ENCODE peak calls at places on chromosomes 7 and 10, in eight cellular contexts. One of them, this sample, is unnamed. For H3K27me3, the result is how much of the 10 kb centered on the place peaks cover.

GRCh38 chr10:47092822-47093221 is 181.6 kb downstream of the PTPN20 start:
- DNase-seq in heart right ventricle: no peak
- DNase-seq in transverse colon: no peak
- DNase-seq in GM23338: no peak
- DNase-seq in testis: no peak
- DNase-seq in fibroblast of lung: no peak
- DNase-seq in CD8-positive, alpha-beta memory T cell: no peak
- DNase-seq in left ventricle myocardium inferior: peak
- DNase-seq in this sample: no peak

GRCh38 chr7:82481499-82482097 is 38.0 kb upstream of the CACNA2D1 start:
- DNase-seq in heart right ventricle: no peak
- DNase-seq in transverse colon: no peak
- DNase-seq in GM23338: peak
- DNase-seq in testis: no peak
- DNase-seq in fibroblast of lung: peak
- DNase-seq in CD8-positive, alpha-beta memory T cell: no peak
- DNase-seq in left ventricle myocardium inferior: no peak
- DNase-seq in this sample: no peak

GRCh38 chr10:97494863-97495506 is 3.2 kb downstream of the MMS19 start:
- DNase-seq in heart right ventricle: no peak
- DNase-seq in transverse colon: no peak
- DNase-seq in GM23338: peak
- DNase-seq in testis: no peak
- DNase-seq in fibroblast of lung: peak
- DNase-seq in CD8-positive, alpha-beta memory T cell: no peak
- DNase-seq in left ventricle myocardium inferior: no peak
- DNase-seq in this sample: no peak

GRCh38 chr7:11221931-11222330 is 248.3 kb downstream of the PHF14 start:
- DNase-seq in heart right ventricle: no peak
- DNase-seq in transverse colon: no peak
- DNase-seq in GM23338: no peak
- DNase-seq in testis: no peak
- DNase-seq in fibroblast of lung: no peak
- DNase-seq in CD8-positive, alpha-beta memory T cell: no peak
- DNase-seq in left ventricle myocardium inferior: no peak
- DNase-seq in this sample: no peak

GRCh38 chr10:31188792-31189406 is 130.1 kb upstream of the ZEB1 start:
- DNase-seq in heart right ventricle: no peak
- DNase-seq in transverse colon: no peak
- DNase-seq in GM23338: no peak
- DNase-seq in testis: no peak
- DNase-seq in fibroblast of lung: peak
- DNase-seq in CD8-positive, alpha-beta memory T cell: no peak
- DNase-seq in left ventricle myocardium inferior: no peak
- DNase-seq in this sample: no peak

GRCh38 chr7:47404005-47404404 is 177.9 kb downstream of the TNS3 start:
- DNase-seq in heart right ventricle: no peak
- DNase-seq in transverse colon: peak
- DNase-seq in GM23338: no peak
- DNase-seq in testis: no peak
- DNase-seq in fibroblast of lung: peak
- DNase-seq in CD8-positive, alpha-beta memory T cell: no peak
- DNase-seq in left ventricle myocardium inferior: no peak
- DNase-seq in this sample: no peak

GRCh38 chr7:32481176-32481575 is 9.0 kb downstream of the LSM5 start:
- DNase-seq in heart right ventricle: no peak
- DNase-seq in transverse colon: no peak
- DNase-seq in GM23338: no peak
- DNase-seq in testis: no peak
- DNase-seq in fibroblast of lung: no peak
- DNase-seq in CD8-positive, alpha-beta memory T cell: no peak
- DNase-seq in left ventricle myocardium inferior: no peak
- DNase-seq in this sample: no peak

GRCh38 chr10:23742807-23743206 is 303.9 kb downstream of the OTUD1 start:
- DNase-seq in heart right ventricle: no peak
- DNase-seq in transverse colon: no peak
- DNase-seq in GM23338: no peak
- DNase-seq in testis: no peak
- DNase-seq in fibroblast of lung: no peak
- DNase-seq in CD8-positive, alpha-beta memory T cell: no peak
- DNase-seq in left ventricle myocardium inferior: no peak
- DNase-seq in this sample: no peak

GRCh38 chr10:33160151-33160550 is 174.3 kb downstream of the NRP1 start:
- DNase-seq in heart right ventricle: no peak
- DNase-seq in transverse colon: no peak
- DNase-seq in GM23338: peak
- DNase-seq in testis: no peak
- DNase-seq in fibroblast of lung: peak
- DNase-seq in CD8-positive, alpha-beta memory T cell: no peak
- DNase-seq in left ventricle myocardium inferior: no peak
- DNase-seq in this sample: no peak

GRCh38 chr7:46544396-46545008 is 623.4 kb upstream of the IGFBP3 start:
- DNase-seq in heart right ventricle: no peak
- DNase-seq in transverse colon: no peak
- DNase-seq in GM23338: no peak
- DNase-seq in testis: no peak
- DNase-seq in fibroblast of lung: peak
- DNase-seq in CD8-positive, alpha-beta memory T cell: no peak
- DNase-seq in left ventricle myocardium inferior: no peak
- DNase-seq in this sample: no peak

GRCh38 chr10:16436367-16436757 is 448 bp upstream of the PTER start:
- DNase-seq in heart right ventricle: peak
- DNase-seq in transverse colon: peak
- DNase-seq in GM23338: no peak
- DNase-seq in testis: peak
- DNase-seq in fibroblast of lung: peak
- DNase-seq in CD8-positive, alpha-beta memory T cell: peak
- DNase-seq in left ventricle myocardium inferior: no peak
- DNase-seq in this sample: peak

GRCh38 chr7:33423646-33424020 is 294.3 kb downstream of the BBS9 start:
- DNase-seq in heart right ventricle: no peak
- DNase-seq in transverse colon: no peak
- DNase-seq in GM23338: peak
- DNase-seq in testis: no peak
- DNase-seq in fibroblast of lung: no peak
- DNase-seq in CD8-positive, alpha-beta memory T cell: no peak
- DNase-seq in left ventricle myocardium inferior: no peak
- DNase-seq in this sample: no peak

GRCh38 chr10:70481831-70482530 is 3.4 kb downstream of the PALD1 start:
- DNase-seq in heart right ventricle: peak
- DNase-seq in transverse colon: no peak
- DNase-seq in GM23338: no peak
- DNase-seq in testis: peak
- DNase-seq in fibroblast of lung: no peak
- DNase-seq in CD8-positive, alpha-beta memory T cell: no peak
- DNase-seq in left ventricle myocardium inferior: peak
- DNase-seq in this sample: no peak

GRCh38 chr10:51000164-51000563 is 74.1 kb upstream of the PRKG1 start:
- DNase-seq in heart right ventricle: no peak
- DNase-seq in transverse colon: no peak
- DNase-seq in GM23338: no peak
- DNase-seq in testis: no peak
- DNase-seq in fibroblast of lung: peak
- DNase-seq in CD8-positive, alpha-beta memory T cell: no peak
- DNase-seq in left ventricle myocardium inferior: no peak
- DNase-seq in this sample: no peak

GRCh38 chr10:90917231-90917967 is 3.5 kb downstream of the ANKRD1 start:
- DNase-seq in heart right ventricle: no peak
- DNase-seq in transverse colon: no peak
- DNase-seq in GM23338: no peak
- DNase-seq in testis: no peak
- DNase-seq in fibroblast of lung: no peak
- DNase-seq in CD8-positive, alpha-beta memory T cell: no peak
- DNase-seq in left ventricle myocardium inferior: no peak
- DNase-seq in this sample: no peak

GRCh38 chr7:72925546-72926120 is 738 bp downstream of the POM121 start:
- DNase-seq in heart right ventricle: no peak
- DNase-seq in transverse colon: no peak
- DNase-seq in GM23338: no peak
- DNase-seq in testis: no peak
- DNase-seq in fibroblast of lung: peak
- DNase-seq in CD8-positive, alpha-beta memory T cell: no peak
- DNase-seq in left ventricle myocardium inferior: no peak
- DNase-seq in this sample: no peak

GRCh38 chr7:128136215-128136597 is 104.9 kb upstream of the LEP start:
- DNase-seq in heart right ventricle: no peak
- DNase-seq in transverse colon: no peak
- DNase-seq in GM23338: peak
- DNase-seq in testis: no peak
- DNase-seq in fibroblast of lung: no peak
- DNase-seq in CD8-positive, alpha-beta memory T cell: no peak
- DNase-seq in left ventricle myocardium inferior: no peak
- DNase-seq in this sample: no peak

GRCh38 chr10:8332730-8333111 is 278.2 kb downstream of the GATA3 start:
- DNase-seq in heart right ventricle: no peak
- DNase-seq in transverse colon: no peak
- DNase-seq in GM23338: no peak
- DNase-seq in testis: no peak
- DNase-seq in fibroblast of lung: no peak
- DNase-seq in CD8-positive, alpha-beta memory T cell: no peak
- DNase-seq in left ventricle myocardium inferior: no peak
- DNase-seq in this sample: no peak
- H3K27ac ChIP-seq in heart right ventricle: no peak
- H3K27ac ChIP-seq in transverse colon: no peak
- H3K27ac ChIP-seq in GM23338: no peak
- H3K27ac ChIP-seq in testis: no peak
- H3K27ac ChIP-seq in fibroblast of lung: no peak
- H3K27ac ChIP-seq in CD8-positive, alpha-beta memory T cell: peak
- H3K27ac ChIP-seq in left ventricle myocardium inferior: no peak
- H3K27ac ChIP-seq in this sample: peak

DNA sequence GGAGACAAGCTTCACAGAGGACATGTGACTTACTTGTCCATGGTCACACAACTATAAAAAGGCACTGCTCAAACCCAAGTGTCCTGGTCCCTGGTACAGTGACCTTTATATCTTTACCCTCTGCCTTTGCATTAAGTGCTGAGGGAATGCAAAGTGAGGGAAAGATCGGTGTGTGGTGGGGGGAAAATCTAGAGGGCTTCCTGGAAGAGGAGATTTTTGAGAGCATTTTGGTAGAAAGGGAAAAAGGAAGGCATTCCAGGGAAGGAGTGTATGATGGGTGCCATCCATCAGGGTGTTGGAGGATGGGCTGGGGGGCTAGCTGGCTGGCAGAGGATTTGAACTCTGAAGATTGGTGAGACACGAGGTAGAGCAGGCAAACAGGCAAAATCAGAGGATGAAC is 9.3 kb downstream of the ZNF503 start:
- DNase-seq in heart right ventricle: no peak
- DNase-seq in transverse colon: no peak
- DNase-seq in GM23338: no peak
- DNase-seq in testis: no peak
- DNase-seq in fibroblast of lung: no peak
- DNase-seq in CD8-positive, alpha-beta memory T cell: no peak
- DNase-seq in left ventricle myocardium inferior: no peak
- DNase-seq in this sample: no peak
- H3K27me3 ChIP-seq in heart right ventricle: under half
- H3K27me3 ChIP-seq in transverse colon: under half
- H3K27me3 ChIP-seq in GM23338: half or more
- H3K27me3 ChIP-seq in testis: under half
- H3K27me3 ChIP-seq in fibroblast of lung: under half
- H3K27me3 ChIP-seq in CD8-positive, alpha-beta memory T cell: under half
- H3K27me3 ChIP-seq in left ventricle myocardium inferior: under half
- H3K27me3 ChIP-seq in this sample: half or more

GRCh38 chr10:11547111-11547625 is 64.3 kb downstream of the USP6NL start:
- DNase-seq in heart right ventricle: no peak
- DNase-seq in transverse colon: no peak
- DNase-seq in GM23338: no peak
- DNase-seq in testis: no peak
- DNase-seq in fibroblast of lung: peak
- DNase-seq in CD8-positive, alpha-beta memory T cell: no peak
- DNase-seq in left ventricle myocardium inferior: no peak
- DNase-seq in this sample: no peak
- H3K27ac ChIP-seq in heart right ventricle: no peak
- H3K27ac ChIP-seq in transverse colon: no peak
- H3K27ac ChIP-seq in GM23338: no peak
- H3K27ac ChIP-seq in testis: no peak
- H3K27ac ChIP-seq in fibroblast of lung: no peak
- H3K27ac ChIP-seq in CD8-positive, alpha-beta memory T cell: no peak
- H3K27ac ChIP-seq in left ventricle myocardium inferior: no peak
- H3K27ac ChIP-seq in this sample: no peak

DNA sequence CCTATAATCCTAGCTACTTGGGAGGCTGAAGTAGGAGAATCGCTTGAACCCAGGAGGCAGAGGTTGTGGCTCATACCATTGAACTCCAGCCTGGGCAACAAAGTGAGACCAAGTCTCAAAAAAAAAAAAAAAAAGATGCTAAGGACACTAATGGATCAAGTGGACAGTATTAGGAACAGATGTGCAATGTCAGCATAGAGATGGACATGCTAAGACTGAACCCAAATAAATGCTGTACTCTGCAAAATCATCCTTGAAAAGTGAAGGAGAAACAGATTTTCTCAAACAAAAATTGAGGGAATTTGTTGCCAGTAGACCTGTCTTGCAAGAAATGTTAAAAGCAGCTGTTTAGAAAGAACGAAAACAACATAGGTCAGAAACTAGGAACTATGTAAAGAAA is 194.5 kb downstream of the USP6NL start:
- DNase-seq in heart right ventricle: no peak
- DNase-seq in transverse colon: no peak
- DNase-seq in GM23338: no peak
- DNase-seq in testis: no peak
- DNase-seq in fibroblast of lung: no peak
- DNase-seq in CD8-positive, alpha-beta memory T cell: no peak
- DNase-seq in left ventricle myocardium inferior: no peak
- DNase-seq in this sample: no peak
- H3K27me3 ChIP-seq in heart right ventricle: under half
- H3K27me3 ChIP-seq in transverse colon: under half
- H3K27me3 ChIP-seq in GM23338: under half
- H3K27me3 ChIP-seq in testis: under half
- H3K27me3 ChIP-seq in fibroblast of lung: under half
- H3K27me3 ChIP-seq in CD8-positive, alpha-beta memory T cell: under half
- H3K27me3 ChIP-seq in left ventricle myocardium inferior: under half
- H3K27me3 ChIP-seq in this sample: under half

This sample was measured in CD4-positive, alpha-beta T cell.